ENCODE peak calls at places on chromosomes 5 and 9, in seven cellular contexts. O is cardiac fibroblast, T is fibroblast of pulmonary artery, Y is left lung, L is endothelial cell of umbilical vein, B is PC-9, Q is GM23338. M is an unnamed sample.

GRCh38 chr5:166772770-166773169 is 1518.7 kb upstream of the WWC1 start:
- DNase-seq in O (peak; percentile 77), T (peak; percentile 89), Y (no peak), L (no peak), B (no peak), Q (no peak), M (no peak)

GRCh38 chr5:1007221-1007680 is 1.4 kb upstream of the NKD2 start:
- DNase-seq in O (no peak), T (no peak), Y (peak; percentile 65), L (no peak), B (peak; percentile 6), Q (peak; percentile 41), M (no peak)

GRCh38 chr5:1894243-1894642 is 11.5 kb upstream of the IRX4 start:
- DNase-seq in O (no peak), T (no peak), Y (no peak), L (no peak), B (no peak), Q (no peak), M (no peak)

GRCh38 chr5:178434016-178434761 is 156.0 kb downstream of the COL23A1 start:
- DNase-seq in O (no peak), T (no peak), Y (no peak), L (no peak), B (no peak), Q (no peak), M (no peak)

GRCh38 chr9:100602302-100602930 is 24.5 kb downstream of the CAVIN4 start:
- DNase-seq in O (peak; percentile 62), T (peak; percentile 70), Y (no peak), L (peak; percentile 70), B (peak; percentile 51), Q (peak; percentile 90), M (peak; percentile 72)

GRCh38 chr5:147303251-147303650 is 68.4 kb downstream of the STK32A start:
- DNase-seq in O (no peak), T (no peak), Y (no peak), L (peak; percentile 7), B (no peak), Q (no peak), M (no peak)

GRCh38 chr5:9201011-9201410 is 344.9 kb downstream of the SEMA5A start:
- DNase-seq in O (no peak), T (no peak), Y (no peak), L (no peak), B (no peak), Q (no peak), M (no peak)

GRCh38 chr9:37430841-37431597 is 8.5 kb downstream of the GRHPR start:
- DNase-seq in O (no peak), T (no peak), Y (no peak), L (no peak), B (no peak), Q (peak; percentile 61), M (no peak)

GRCh38 chr5:178786859-178787499 is 56.5 kb upstream of the ZNF354A start:
- DNase-seq in O (peak; percentile 10), T (peak; percentile 34), Y (no peak), L (no peak), B (peak; percentile 68), Q (no peak), M (no peak)

GRCh38 chr9:78158286-78158685 is 77.6 kb upstream of the CEP78 start:
- DNase-seq in O (peak; percentile 46), T (peak; percentile 61), Y (no peak), L (peak; percentile 80), B (no peak), Q (no peak), M (no peak)

GRCh38 chr9:6354072-6354686 is 26.0 kb downstream of the TPD52L3 start:
- DNase-seq in O (peak; percentile 87), T (peak; percentile 86), Y (no peak), L (peak; percentile 72), B (no peak), Q (peak; percentile 76), M (peak; percentile 71)

GRCh38 chr5:64767959-64768357 is 533 bp downstream of the SREK1IP1 start:
- DNase-seq in O (no peak), T (peak; percentile 22), Y (no peak), L (peak; percentile 61), B (no peak), Q (peak; percentile 57), M (no peak)

GRCh38 chr9:88544245-88544644 is 9.3 kb downstream of the NXNL2 start:
- DNase-seq in O (peak; percentile 44), T (peak; percentile 75), Y (no peak), L (peak; percentile 5), B (no peak), Q (peak; percentile 22), M (no peak)

GRCh38 chr9:113589890-113590289 is 126.4 kb downstream of the RGS3 start:
- DNase-seq in O (peak; percentile 77), T (peak; percentile 73), Y (no peak), L (peak; percentile 71), B (no peak), Q (no peak), M (peak; percentile 61)

GRCh38 chr5:38794986-38795385 is 50.8 kb upstream of the OSMR start:
- DNase-seq in O (no peak), T (no peak), Y (no peak), L (no peak), B (no peak), Q (no peak), M (no peak)

GRCh38 chr9:16275795-16276624 is 594.5 kb downstream of the BNC2 start:
- DNase-seq in O (peak; percentile 21), T (no peak), Y (peak; percentile 49), L (no peak), B (no peak), Q (no peak), M (no peak)

GRCh38 chr9:115326461-115326860 is 208.5 kb upstream of the TNC start:
- DNase-seq in O (no peak), T (no peak), Y (no peak), L (no peak), B (no peak), Q (no peak), M (no peak)

GRCh38 chr5:179278119-179278518 is 67.1 kb downstream of the ADAMTS2 start:
- DNase-seq in O (no peak), T (no peak), Y (no peak), L (no peak), B (no peak), Q (peak; percentile 41), M (peak; percentile 21)

DNA sequence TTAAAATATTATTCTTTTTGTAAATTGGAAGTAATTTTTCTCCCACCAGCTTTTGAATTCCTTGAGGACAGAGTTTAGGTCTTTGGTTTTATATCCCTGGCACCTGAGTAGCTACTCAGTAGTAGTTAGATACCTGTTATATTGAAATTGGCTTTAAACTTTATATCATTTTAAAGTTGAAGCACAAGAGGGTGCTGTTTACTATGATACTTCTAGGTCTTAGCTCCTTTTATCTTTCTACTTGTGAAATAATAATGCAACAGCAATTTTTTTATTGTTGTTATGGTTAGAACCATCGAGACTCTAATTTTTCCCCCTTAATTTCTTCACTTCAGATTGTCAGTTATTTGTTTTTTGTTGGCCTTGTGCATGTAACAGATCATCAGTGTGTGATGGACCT is 46.3 kb downstream of the AP3S1 start:
- DNase-seq in O (peak; percentile 70), T (peak; percentile 64), Y (no peak), L (peak; percentile 56), B (no peak), Q (peak; percentile 21), M (peak; percentile 8)
- TF ChIP-seq CTCF in O (peak; percentile 11), T (peak; percentile 25), Y (no peak), L (no peak), B (peak; percentile 66), Q (no peak), M (no peak)

GRCh38 chr9:86731511-86731993 is 215.8 kb downstream of the GAS1 start:
- DNase-seq in O (peak; percentile 93), T (peak; percentile 94), Y (no peak), L (no peak), B (no peak), Q (no peak), M (no peak)

GRCh38 chr9:86733929-86734328 is 213.4 kb downstream of the GAS1 start:
- DNase-seq in O (no peak), T (no peak), Y (no peak), L (no peak), B (no peak), Q (no peak), M (no peak)

GRCh38 chr9:86732514-86732913 is 214.8 kb downstream of the GAS1 start:
- DNase-seq in O (peak; percentile 93), T (peak; percentile 92), Y (no peak), L (no peak), B (no peak), Q (no peak), M (peak; percentile 90)

GRCh38 chr9:86735772-86736458 is 211.4 kb downstream of the GAS1 start:
- DNase-seq in O (no peak), T (no peak), Y (no peak), L (no peak), B (no peak), Q (no peak), M (no peak)

DNA sequence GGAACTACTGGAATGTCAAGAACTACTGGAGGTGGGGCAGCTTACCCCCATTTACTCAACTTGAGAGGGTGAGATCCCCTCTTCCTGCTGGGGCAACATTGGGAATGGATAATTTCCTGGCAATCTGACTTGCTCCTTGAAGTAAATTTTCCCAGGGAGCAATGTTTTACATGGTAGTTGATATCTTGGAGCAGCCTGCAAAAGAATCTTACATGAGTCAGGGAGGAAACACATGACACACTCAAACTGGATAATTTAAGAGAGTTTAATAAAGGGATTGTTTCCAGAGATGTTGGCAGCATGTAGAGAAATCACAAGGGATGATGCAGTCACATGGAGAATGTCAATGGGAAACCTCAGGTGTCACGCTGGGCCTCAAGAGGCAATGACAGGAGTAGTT is 212.5 kb downstream of the GAS1 start:
- DNase-seq in O (peak; percentile 89), T (peak; percentile 89), Y (no peak), L (no peak), B (no peak), Q (no peak), M (peak; percentile 46)
- H3K4me3 ChIP-seq in O (no peak overlapping the region), T (no peak overlapping the region), Y (no peak overlapping the region), L (no peak overlapping the region), B (no peak overlapping the region), Q (no peak overlapping the region), M (no peak overlapping the region)

GRCh38 chr9:82467478-82467877 is 478.9 kb downstream of the SPATA31D1 start:
- DNase-seq in O (no peak), T (no peak), Y (no peak), L (no peak), B (no peak), Q (no peak), M (no peak)

GRCh38 chr9:82466616-82467251 is 478.2 kb downstream of the SPATA31D1 start:
- DNase-seq in O (peak; percentile 7), T (peak; percentile 18), Y (no peak), L (no peak), B (no peak), Q (peak; percentile 88), M (peak; percentile 24)
- TF ChIP-seq CTCF in O (peak; percentile 78), T (peak; percentile 32), Y (no peak), L (no peak), B (no peak), Q (peak; percentile 95), M (peak; percentile 44)

DNA sequence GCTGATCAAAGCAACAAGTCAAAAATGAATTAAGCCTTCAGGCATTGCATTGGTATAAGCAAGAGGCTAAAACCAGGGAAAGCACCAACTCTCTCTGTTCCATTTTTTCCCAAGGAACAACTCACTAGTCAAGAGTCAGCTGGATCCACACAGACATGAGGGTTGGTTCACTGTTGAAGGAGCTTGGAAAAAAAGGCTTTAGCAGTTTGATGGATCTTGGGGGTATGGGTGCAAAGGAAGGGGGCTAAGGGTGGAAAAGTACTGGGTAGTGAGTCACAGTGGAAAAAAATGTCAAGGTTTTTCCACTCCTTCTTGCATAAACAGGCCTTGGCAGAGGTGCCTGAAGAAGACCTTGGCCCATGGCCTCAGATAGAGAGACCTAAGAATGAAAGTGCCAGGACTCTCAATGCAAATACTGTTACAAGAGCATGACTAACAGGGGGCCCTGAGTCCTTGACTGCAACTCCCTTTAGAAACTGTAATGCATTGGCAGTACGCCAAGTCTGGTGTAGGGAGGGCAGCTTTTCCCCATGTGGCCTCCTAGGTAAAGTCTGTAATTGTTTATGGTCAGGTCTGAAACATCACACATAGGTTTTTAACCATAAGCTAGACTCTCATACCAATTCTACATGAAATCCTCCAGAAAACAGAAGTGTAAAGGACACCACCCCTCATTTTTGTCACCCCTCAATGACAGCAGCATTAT is 23.7 kb downstream of the ACTL7A start:
- DNase-seq in O (peak; percentile 89), T (peak; percentile 95), Y (no peak), L (peak; percentile 67), B (peak; percentile 35), Q (no peak), M (peak; percentile 65)
- H3K4me3 ChIP-seq in O (no peak overlapping the region), T (no peak overlapping the region), Y (no peak overlapping the region), L (no peak overlapping the region), B (no peak overlapping the region), Q (no peak overlapping the region), M (no peak overlapping the region)

M was measured in A673.